ENCODE peak calls at places on chromosomes 5 and 9, in four cellular contexts. P, Q, Y and R are unnamed samples.

GRCh38 chr5:13201022-13201421 is 743.5 kb downstream of the DNAH5 start:
- DNase-seq in P (no peak), Q (no peak), Y (no peak), R (no peak)

GRCh38 chr9:94160594-94161501 is 76.6 kb downstream of the PTPDC1 start:
- DNase-seq in P (no peak), Q (no peak), Y (no peak), R (no peak)

GRCh38 chr5:135565691-135566421 is 12.9 kb downstream of the CXCL14 start:
- DNase-seq in P (peak), Q (peak), Y (peak), R (no peak)

GRCh38 chr5:146026307-146027010 is 78.9 kb downstream of the PLAC8L1 start:
- DNase-seq in P (no peak), Q (no peak), Y (no peak), R (no peak)

GRCh38 chr9:132077881-132078280 is 1.8 kb downstream of the MED27 start:
- DNase-seq in P (no peak), Q (no peak), Y (no peak), R (no peak)

GRCh38 chr5:94218374-94218773 is 400.0 kb downstream of the KIAA0825 start:
- DNase-seq in P (no peak), Q (no peak), Y (no peak), R (no peak)

GRCh38 chr9:95031711-95032461 is 285.6 kb downstream of the FANCC start:
- DNase-seq in P (no peak), Q (no peak), Y (no peak), R (no peak)

GRCh38 chr9:121862973-121863372 is 211.5 kb downstream of the DAB2IP start:
- DNase-seq in P (peak), Q (no peak), Y (no peak), R (no peak)

GRCh38 chr5:151027961-151028479 is 7.6 kb downstream of the GPX3 start:
- DNase-seq in P (no peak), Q (no peak), Y (no peak), R (no peak)

GRCh38 chr9:21326526-21327139 is 8.6 kb downstream of the KLHL9 start:
- DNase-seq in P (no peak), Q (no peak), Y (no peak), R (no peak)

GRCh38 chr5:10519729-10520128 is 44.1 kb upstream of the ANKRD33B start:
- DNase-seq in P (no peak), Q (no peak), Y (peak), R (no peak)

GRCh38 chr9:128819716-128820664 is 1.7 kb downstream of the ENDOG start:
- DNase-seq in P (no peak), Q (peak), Y (no peak), R (peak)

GRCh38 chr9:121362813-121363585 is 7.1 kb downstream of the STOM start:
- DNase-seq in P (no peak), Q (no peak), Y (no peak), R (no peak)

GRCh38 chr5:68087866-68088265 is 127.7 kb upstream of the PIK3R1 start:
- DNase-seq in P (no peak), Q (peak), Y (no peak), R (no peak)

GRCh38 chr9:127567898-127568617 is 44.0 kb upstream of the STXBP1 start:
- DNase-seq in P (no peak), Q (no peak), Y (peak), R (no peak)

GRCh38 chr5:149837680-149838269 is 106.8 kb downstream of the PDE6A start:
- DNase-seq in P (peak), Q (peak), Y (no peak), R (no peak)

GRCh38 chr5:123204224-123204623 is 115.2 kb downstream of the PRDM6 start:
- DNase-seq in P (no peak), Q (no peak), Y (no peak), R (no peak)

GRCh38 chr9:4118666-4119065 is 181.2 kb downstream of the GLIS3 start:
- DNase-seq in P (no peak), Q (peak), Y (no peak), R (no peak)

GRCh38 chr5:147361441-147362175 is 126.8 kb downstream of the STK32A start:
- DNase-seq in P (no peak), Q (no peak), Y (no peak), R (no peak)

GRCh38 chr9:121861501-121862180 is 210.2 kb downstream of the DAB2IP start:
- DNase-seq in P (peak), Q (no peak), Y (peak), R (no peak)

GRCh38 chr9:14768561-14769234 is 46.2 kb upstream of the CER1 start:
- DNase-seq in P (no peak), Q (no peak), Y (no peak), R (no peak)

GRCh38 chr5:95718203-95718602 is 12.9 kb upstream of the RHOBTB3 start:
- DNase-seq in P (no peak), Q (no peak), Y (no peak), R (no peak)

GRCh38 chr5:136309932-136310598 is 55.3 kb downstream of the TRPC7 start:
- DNase-seq in P (no peak), Q (no peak), Y (no peak), R (no peak)

GRCh38 chr5:77590347-77590746 is 48.2 kb downstream of the OTP start:
- DNase-seq in P (no peak), Q (no peak), Y (no peak), R (no peak)

GRCh38 chr5:135559342-135559741 is 19.4 kb downstream of the CXCL14 start:
- DNase-seq in P (no peak), Q (no peak), Y (no peak), R (no peak)

GRCh38 chr9:124187311-124187710 is 70.4 kb upstream of the NEK6 start:
- DNase-seq in P (no peak), Q (no peak), Y (no peak), R (no peak)

GRCh38 chr5:14178671-14179211 is 35.6 kb downstream of the TRIO start:
- DNase-seq in P (no peak), Q (no peak), Y (no peak), R (no peak)

GRCh38 chr5:24547127-24547526 is 97.7 kb downstream of the CDH10 start:
- DNase-seq in P (no peak), Q (no peak), Y (no peak), R (no peak)

GRCh38 chr5:172556971-172557461 is 84.0 kb upstream of the NEURL1B start:
- DNase-seq in P (no peak), Q (peak), Y (peak), R (peak)

GRCh38 chr5:172554562-172554961 is 86.5 kb upstream of the NEURL1B start:
- DNase-seq in P (no peak), Q (peak), Y (peak), R (no peak)

GRCh38 chr5:172558076-172558990 is 82.7 kb upstream of the NEURL1B start:
- DNase-seq in P (no peak), Q (peak), Y (peak), R (no peak)

GRCh38 chr5:172553838-172554344 is 87.2 kb upstream of the NEURL1B start:
- DNase-seq in P (no peak), Q (peak), Y (peak), R (no peak)

DNA sequence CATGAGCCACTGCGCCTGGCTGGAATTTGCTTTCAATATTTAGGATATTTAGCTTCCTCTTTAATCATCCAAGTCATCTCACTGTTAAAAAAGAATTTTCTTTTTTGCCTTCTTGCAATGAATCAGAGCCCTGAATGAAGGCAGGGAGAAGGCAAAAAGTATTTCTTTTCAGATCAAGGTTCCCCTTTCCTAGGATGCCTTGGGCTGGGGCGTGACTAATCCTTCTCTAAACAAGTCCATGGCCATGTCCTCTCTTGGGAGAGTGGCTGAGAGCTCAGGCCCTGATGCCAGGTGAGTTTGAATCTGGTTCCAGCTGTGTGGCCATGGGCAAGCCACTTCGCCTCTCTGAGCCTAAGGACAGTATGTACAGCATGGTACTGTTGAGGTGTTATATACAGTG is 84.8 kb upstream of the NEURL1B start:
- DNase-seq in P (no peak), Q (peak), Y (peak), R (no peak)
- H3K27ac ChIP-seq in P (no peak), Q (no peak), Y (no peak), R (no peak)

DNA sequence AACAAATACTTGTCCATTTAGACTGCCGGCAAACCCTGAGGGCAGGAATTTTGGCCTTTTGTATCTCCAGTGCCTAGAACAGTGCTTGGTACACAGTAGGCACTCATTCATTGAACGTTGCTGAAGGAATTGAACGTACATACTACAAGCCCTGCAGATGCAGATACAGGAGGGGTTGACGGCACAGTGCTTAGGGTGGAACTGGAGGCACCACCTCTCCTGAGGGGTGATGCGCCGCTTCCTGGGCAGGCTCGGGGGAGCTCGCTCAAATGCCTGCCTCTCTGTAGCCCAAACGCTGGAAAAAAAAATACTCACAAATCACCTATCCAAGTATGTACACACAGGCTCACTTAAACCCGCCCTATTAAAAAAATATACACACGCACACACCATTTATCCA is 594 bp upstream of the COMMD10 start:
- DNase-seq in P (no peak), Q (no peak), Y (no peak), R (peak)
- H3K27ac ChIP-seq in P (no peak), Q (peak), Y (no peak), R (no peak)

GRCh38 chr5:142295084-142295758 is 29.6 kb downstream of the SPRY4 start:
- DNase-seq in P (no peak), Q (no peak), Y (no peak), R (no peak)
- H3K27ac ChIP-seq in P (no peak), Q (no peak), Y (peak), R (no peak)

GRCh38 chr9:75431388-75431787 is 343.1 kb downstream of the OSTF1 start:
- DNase-seq in P (no peak), Q (no peak), Y (no peak), R (no peak)
- H3K27ac ChIP-seq in P (peak), Q (no peak), Y (peak), R (no peak)

DNA sequence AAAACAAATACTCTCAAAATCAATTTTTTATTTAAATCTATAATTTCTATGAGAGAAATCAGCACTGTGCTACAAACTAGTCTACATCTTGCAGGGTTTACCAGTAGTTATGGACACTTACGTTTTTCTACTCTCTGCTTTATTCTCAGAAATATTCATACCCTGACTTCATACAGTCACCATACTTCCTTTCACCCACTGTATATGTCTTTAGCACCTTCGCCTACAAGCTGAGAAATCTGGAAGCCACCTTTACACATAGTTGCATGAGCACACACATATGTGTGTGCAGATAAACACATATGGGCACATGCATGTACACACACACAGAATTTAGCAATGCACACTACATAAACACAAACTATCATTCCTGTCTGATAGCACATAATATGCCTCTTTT is 177.0 kb downstream of the ST8SIA4 start:
- DNase-seq in P (no peak), Q (no peak), Y (no peak), R (no peak)
- H3K27ac ChIP-seq in P (no peak), Q (no peak), Y (no peak), R (no peak)

GRCh38 chr5:124446125-124446524 is 300.3 kb downstream of the ZNF608 start:
- DNase-seq in P (no peak), Q (no peak), Y (no peak), R (no peak)
- H3K27ac ChIP-seq in P (no peak), Q (no peak), Y (no peak), R (no peak)